ENCODE peak calls at places on chromosomes 7 and 10, in eight cellular contexts. U, X, T, E, A, J, I and C are unnamed samples.
A peak's percentile ranks its signal among the peaks of the same experiment; 100 is the strongest.

GRCh38 chr7:92435542-92435941 is 11.7 kb upstream of the GATAD1 start:
- DNase-seq in U (no peak), X (no peak), T (no peak), E (no peak), A (no peak), J (no peak), I (no peak), C (no peak)

GRCh38 chr10:71819985-71820384 is 31.1 kb downstream of the PSAP start:
- DNase-seq in U (no peak), X (no peak), T (no peak), E (no peak), A (no peak), J (no peak), I (no peak), C (no peak)

GRCh38 chr7:46162582-46162981 is 241.5 kb upstream of the IGFBP3 start:
- DNase-seq in U (no peak), X (no peak), T (no peak), E (no peak), A (no peak), J (peak; percentile 78), I (no peak), C (no peak)

GRCh38 chr7:150323682-150324365 is 479 bp upstream of the ACTR3C start:
- DNase-seq in U (no peak), X (no peak), T (no peak), E (no peak), A (no peak), J (no peak), I (no peak), C (no peak)

GRCh38 chr7:20330797-20331230 is at the start of gene ITGB8:
- DNase-seq in U (no peak), X (peak; percentile 27), T (peak; percentile 83), E (peak; percentile 1), A (peak; percentile 55), J (peak; percentile 69), I (no peak), C (peak; percentile 72)

GRCh38 chr10:5604236-5604925 is 62.0 kb downstream of the ASB13 start:
- DNase-seq in U (peak; percentile 45), X (no peak), T (no peak), E (no peak), A (no peak), J (no peak), I (no peak), C (no peak)

GRCh38 chr7:118109607-118110006 is 74.4 kb upstream of the LSM8 start:
- DNase-seq in U (no peak), X (no peak), T (no peak), E (no peak), A (no peak), J (no peak), I (no peak), C (no peak)

GRCh38 chr10:16904619-16905018 is 87.4 kb upstream of the RSU1 start:
- DNase-seq in U (no peak), X (peak; percentile 19), T (no peak), E (no peak), A (no peak), J (peak; percentile 69), I (peak; percentile 60), C (peak; percentile 95)

GRCh38 chr10:75678527-75678926 is 247.1 kb downstream of the LRMDA start:
- DNase-seq in U (no peak), X (no peak), T (no peak), E (no peak), A (no peak), J (no peak), I (no peak), C (no peak)

GRCh38 chr7:47622946-47623640 is 41.2 kb upstream of the TNS3 start:
- DNase-seq in U (peak; percentile 66), X (peak; percentile 89), T (peak; percentile 80), E (no peak), A (peak; percentile 54), J (peak; percentile 89), I (peak; percentile 83), C (peak; percentile 86)